ENCODE peak calls at places on chromosome 16, in four cellular contexts. H, P, A and N are unnamed samples.

GRCh38 chr16:31224092-31224955 is 7.4 kb upstream of the PYDC1 start:
- DNase-seq in A (no peak), H (no peak), P (no peak), N (no peak)

GRCh38 chr16:22721497-22722100 is 92.4 kb upstream of the HS3ST2 start:
- DNase-seq in A (no peak), H (no peak), P (no peak), N (no peak)

GRCh38 chr16:84839956-84840355 is 20.2 kb downstream of the CRISPLD2 start:
- DNase-seq in P (no peak), A (no peak), H (no peak), N (no peak)

GRCh38 chr16:81645303-81645702 is 133.8 kb upstream of the PLCG2 start:
- DNase-seq in H (no peak), A (no peak), P (no peak), N (no peak)

GRCh38 chr16:57377080-57377841 is 5.0 kb downstream of the CX3CL1 start:
- DNase-seq in H (peak), A (no peak), P (no peak), N (peak)

GRCh38 chr16:11986521-11987057 is 10.1 kb downstream of the SNX29 start:
- DNase-seq in A (no peak), P (no peak), H (no peak), N (no peak)

GRCh38 chr16:87391324-87391949 is 699 bp upstream of the MAP1LC3B start:
- DNase-seq in A (no peak), P (no peak), H (no peak), N (no peak)

GRCh38 chr16:49454426-49455180 is 81.0 kb downstream of the C16orf78 start:
- DNase-seq in H (no peak), P (no peak), A (no peak), N (no peak)

GRCh38 chr16:50802958-50803357 is 61.1 kb downstream of the CYLD start:
- DNase-seq in P (no peak), H (no peak), A (no peak), N (no peak)

GRCh38 chr16:78065344-78065743 is 34.1 kb upstream of the WWOX start:
- DNase-seq in A (no peak), H (no peak), P (no peak), N (no peak)

GRCh38 chr16:84582958-84583516 is 34.8 kb downstream of the COTL1 start:
- DNase-seq in P (no peak), H (no peak), A (no peak), N (no peak)

GRCh38 chr16:60642956-60643355 is 1393.3 kb downstream of the CDH8 start:
- DNase-seq in A (no peak), H (no peak), P (no peak), N (no peak)

GRCh38 chr16:57107324-57107922 is 15.0 kb downstream of the CPNE2 start:
- DNase-seq in P (no peak), A (no peak), H (no peak), N (no peak)

GRCh38 chr16:10617662-10618420 is 37.4 kb upstream of the EMP2 start:
- DNase-seq in A (no peak), P (no peak), H (no peak), N (no peak)

GRCh38 chr16:10256855-10257641 is 74.8 kb upstream of the GRIN2A start:
- DNase-seq in P (peak), H (peak), A (peak), N (peak)

GRCh38 chr16:50279142-50279865 is 13.0 kb downstream of the ADCY7 start:
- DNase-seq in A (peak), P (peak), H (no peak), N (no peak)

DNA sequence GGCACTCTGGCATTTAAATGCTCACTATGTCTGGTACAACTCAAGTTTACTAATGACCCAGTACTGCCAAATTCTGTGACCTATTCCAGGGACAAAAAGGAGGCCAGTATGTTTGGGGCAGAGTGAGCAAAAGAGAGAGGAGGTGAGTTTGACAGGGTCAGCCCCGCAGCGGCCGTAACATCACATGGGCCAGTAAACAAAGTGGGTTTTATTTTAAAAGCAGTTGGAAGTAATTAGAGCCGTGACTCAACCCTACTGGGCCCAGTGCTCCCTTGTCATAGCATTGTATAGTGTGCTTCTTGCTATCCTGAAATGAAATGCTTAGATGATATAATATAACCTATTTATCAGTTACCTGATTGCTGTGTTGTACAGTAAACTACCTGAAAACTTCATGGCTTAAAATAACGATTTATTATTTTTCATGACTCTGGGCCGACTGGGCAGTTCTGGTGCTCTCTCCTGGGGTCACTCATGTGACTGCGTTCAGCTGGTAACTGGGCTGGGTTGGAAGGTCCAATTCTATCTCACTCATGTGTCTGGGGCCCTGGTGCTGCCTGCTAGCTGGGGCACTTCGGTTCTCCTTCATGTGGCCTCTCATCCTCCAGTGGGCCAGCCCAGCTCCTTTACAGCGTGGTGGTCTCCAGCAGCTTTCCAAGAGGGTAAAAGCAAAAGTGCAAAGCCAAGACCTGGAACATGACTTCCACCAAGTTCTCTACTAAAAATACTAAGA is 27.4 kb downstream of the IQCK start:
- DNase-seq in H (no peak), P (no peak), A (no peak), N (no peak)
- TF ChIP-seq SPI1 in H (no peak), P (no peak), A (no peak), N (no peak)

GRCh38 chr16:730666-731509 is 4.0 kb downstream of the HAGHL start:
- DNase-seq in A (no peak), H (no peak), P (no peak), N (no peak)
- TF ChIP-seq SPI1 in A (no peak), H (no peak), P (peak), N (no peak)

GRCh38 chr16:75287708-75288107 is 36.3 kb upstream of the BCAR1 start:
- DNase-seq in P (peak), A (no peak), H (no peak), N (no peak)

GRCh38 chr16:75288181-75288580 is 36.8 kb upstream of the BCAR1 start:
- DNase-seq in H (no peak), A (peak), P (no peak), N (no peak)

GRCh38 chr16:75288596-75289120 is 37.2 kb upstream of the BCAR1 start:
- DNase-seq in A (peak), P (no peak), H (no peak), N (peak)

GRCh38 chr16:75286996-75287395 is 35.6 kb upstream of the BCAR1 start:
- DNase-seq in P (no peak), H (no peak), A (no peak), N (no peak)

DNA sequence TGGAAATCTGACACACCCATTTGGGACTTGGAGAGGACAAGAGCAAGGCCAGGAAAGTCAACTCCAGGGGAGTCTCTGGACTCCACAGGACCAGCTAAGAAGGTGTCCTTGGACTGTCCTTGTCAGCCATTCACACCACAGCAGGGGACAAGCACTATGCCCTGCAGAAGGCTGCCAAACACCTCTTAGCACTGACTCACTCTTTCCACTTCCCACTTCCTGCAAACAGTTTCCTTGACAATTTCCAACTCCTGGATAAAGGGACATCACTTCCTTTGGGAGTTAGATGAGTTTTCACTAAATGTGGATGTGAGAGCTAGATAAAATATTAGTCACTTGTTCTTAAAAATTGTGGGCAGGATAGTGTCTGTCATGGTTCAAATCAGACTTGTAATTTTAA is 37.8 kb upstream of the BCAR1 start:
- DNase-seq in H (no peak), A (peak), P (no peak), N (no peak)
- TF ChIP-seq SPI1 in H (no peak), A (no peak), P (no peak), N (no peak)

GRCh38 chr16:89422905-89423630 is 67.3 kb downstream of the ANKRD11 start:
- DNase-seq in H (no peak), P (no peak), A (no peak), N (peak)

GRCh38 chr16:89423709-89424260 is 66.6 kb downstream of the ANKRD11 start:
- DNase-seq in H (no peak), P (no peak), A (peak), N (no peak)

GRCh38 chr16:89420204-89420603 is 70.2 kb downstream of the ANKRD11 start:
- DNase-seq in H (no peak), A (no peak), P (no peak), N (no peak)

GRCh38 chr16:89425523-89425922 is 64.8 kb downstream of the ANKRD11 start:
- DNase-seq in A (no peak), H (no peak), P (no peak), N (no peak)

GRCh38 chr16:89422527-89422904 is 67.8 kb downstream of the ANKRD11 start:
- DNase-seq in P (no peak), H (peak), A (no peak), N (peak)
- TF ChIP-seq SPI1 in P (no peak), H (peak), A (no peak), N (no peak)

DNA sequence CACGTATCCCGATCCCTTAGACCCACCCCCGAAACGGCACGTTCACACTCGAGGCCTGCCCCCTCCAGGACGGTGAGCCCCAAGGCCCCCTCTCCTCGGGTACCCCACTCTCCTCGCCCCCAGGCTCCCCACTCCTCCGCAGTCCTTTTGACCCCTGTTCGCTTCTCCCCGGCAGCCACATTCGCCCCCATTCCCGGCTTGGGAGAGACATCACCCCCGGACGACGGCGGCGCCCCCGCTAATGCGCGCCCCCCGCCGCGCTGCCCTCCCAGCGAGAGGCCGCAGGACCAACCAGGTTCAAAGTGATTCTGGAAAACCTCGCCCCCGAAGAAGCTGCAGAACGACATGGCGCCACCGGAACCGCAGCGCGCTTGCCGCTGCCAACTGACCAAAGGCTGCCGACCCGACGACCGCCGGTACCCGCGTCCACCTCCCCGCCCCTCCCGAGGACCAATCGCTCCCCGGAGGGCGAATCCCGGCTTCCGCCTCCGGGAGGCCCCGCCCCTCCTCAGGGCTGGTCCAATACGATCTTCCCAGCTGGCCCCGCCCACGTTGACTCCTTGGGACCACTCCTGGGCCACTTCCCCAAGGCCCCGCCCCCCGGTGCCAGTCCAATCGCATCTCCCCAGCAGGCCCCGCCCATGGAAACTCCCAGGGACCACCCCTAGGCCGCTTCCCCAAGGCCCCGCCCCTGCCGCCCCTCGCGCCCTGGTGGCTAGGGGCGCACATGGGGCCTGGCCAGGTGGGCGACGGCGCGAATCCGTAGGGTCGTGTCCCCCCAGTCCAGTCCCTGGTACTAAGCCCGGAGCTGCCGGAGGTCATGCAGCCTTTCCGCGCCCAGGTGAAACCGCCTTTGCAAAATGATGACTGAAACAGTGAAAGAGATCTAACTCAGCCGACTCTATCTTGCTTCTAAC is at the start of gene MSRB1:
- DNase-seq in H (peak), P (peak), A (peak), N (peak)
- TF ChIP-seq SPI1 in H (peak), P (peak), A (peak), N (peak)

GRCh38 chr16:27346818-27347217 is 33.0 kb downstream of the IL4R start:
- DNase-seq in A (no peak), H (no peak), P (peak), N (no peak)
- TF ChIP-seq SPI1 in A (peak), H (no peak), P (peak), N (no peak)

GRCh38 chr16:24328835-24329418 is 72.8 kb downstream of the CACNG3 start:
- DNase-seq in H (no peak), A (no peak), P (no peak), N (no peak)
- TF ChIP-seq SPI1 in H (no peak), A (no peak), P (no peak), N (no peak)